ENCODE peak calls at places on chromosomes 2 and 18, in seven cellular contexts. U is astrocyte of the spinal cord; J is MCF 10A; R is cardiac muscle cell; E is heart right ventricle; L is A549; C is CD4-positive, alpha-beta T cell. F is an unnamed sample.
A peak's percentile ranks its signal among the peaks of the same experiment; 100 is the strongest.

GRCh38 chr2:65121-65520 is 18.8 kb upstream of the FAM110C start:
- DNase-seq in U (no peak), J (no peak), R (no peak), E (no peak), L (no peak), C (no peak), F (no peak)

GRCh38 chr2:30927561-30928075 is 120.4 kb upstream of the CAPN13 start:
- DNase-seq in U (no peak), J (no peak), R (no peak), E (no peak), L (no peak), C (no peak), F (no peak)

GRCh38 chr2:148642891-148643416 is 1.6 kb upstream of the EPC2 start:
- DNase-seq in U (peak; percentile 90), J (peak; percentile 89), R (no peak), E (peak; percentile 22), L (peak; percentile 9), C (no peak), F (peak; percentile 23)

GRCh38 chr2:48600204-48600813 is 17.3 kb upstream of the GTF2A1L start:
- DNase-seq in U (peak; percentile 56), J (peak; percentile 57), R (peak; percentile 67), E (no peak), L (peak; percentile 46), C (no peak), F (peak; percentile 41)

GRCh38 chr2:164625378-164625971 is 4.2 kb upstream of the GRB14 start:
- DNase-seq in U (peak; percentile 36), J (peak; percentile 53), R (no peak), E (no peak), L (no peak), C (no peak), F (no peak)

GRCh38 chr2:238128061-238129040 is 10.1 kb upstream of the KLHL30 start:
- DNase-seq in U (no peak), J (no peak), R (no peak), E (no peak), L (no peak), C (no peak), F (no peak)

GRCh38 chr18:68449292-68449691 is 265.6 kb downstream of the TMX3 start:
- DNase-seq in U (peak; percentile 82), J (peak; percentile 68), R (no peak), E (no peak), L (no peak), C (no peak), F (no peak)

GRCh38 chr2:162212366-162212765 is 30.9 kb downstream of the FAP start:
- DNase-seq in U (no peak), J (no peak), R (no peak), E (no peak), L (no peak), C (no peak), F (no peak)

GRCh38 chr2:217362710-217363109 is 502.8 kb upstream of the TNP1 start:
- DNase-seq in U (no peak), J (no peak), R (no peak), E (no peak), L (no peak), C (no peak), F (no peak)

GRCh38 chr2:239595711-239596110 is 194.9 kb upstream of the HDAC4 start:
- DNase-seq in U (no peak), J (no peak), R (no peak), E (no peak), L (no peak), C (no peak), F (no peak)

GRCh38 chr2:96260404-96261260 is 5.2 kb downstream of the TMEM127 start:
- DNase-seq in U (peak; percentile 84), J (peak; percentile 94), R (peak; percentile 85), E (peak; percentile 74), L (peak; percentile 86), C (peak; percentile 16), F (peak; percentile 71)

GRCh38 chr18:2907459-2908145 is 60.8 kb downstream of the EMILIN2 start:
- DNase-seq in U (no peak), J (no peak), R (no peak), E (no peak), L (no peak), C (no peak), F (no peak)

GRCh38 chr2:29010946-29011649 is 30.0 kb downstream of the TOGARAM2 start:
- DNase-seq in U (peak; percentile 74), J (no peak), R (peak; percentile 22), E (peak; percentile 66), L (no peak), C (peak; percentile 36), F (no peak)

GRCh38 chr2:27125104-27125503 is 1.5 kb downstream of the ABHD1 start:
- DNase-seq in U (no peak), J (no peak), R (no peak), E (no peak), L (no peak), C (no peak), F (no peak)

GRCh38 chr2:205680067-205680466 is 2.2 kb upstream of the NRP2 start:
- DNase-seq in U (peak; percentile 90), J (peak; percentile 95), R (peak; percentile 96), E (peak; percentile 74), L (peak; percentile 96), C (peak; percentile 11), F (peak; percentile 82)

GRCh38 chr2:119495948-119496347 is 28.3 kb downstream of the SCTR start:
- DNase-seq in U (no peak), J (no peak), R (no peak), E (no peak), L (no peak), C (no peak), F (no peak)

GRCh38 chr18:25759111-25759510 is 331.3 kb downstream of the SS18 start:
- DNase-seq in U (peak; percentile 33), J (no peak), R (no peak), E (no peak), L (no peak), C (no peak), F (no peak)

GRCh38 chr18:55213586-55213985 is 254.3 kb upstream of the CCDC68 start:
- DNase-seq in U (no peak), J (no peak), R (no peak), E (no peak), L (no peak), C (no peak), F (no peak)

GRCh38 chr2:188330316-188331053 is 38.8 kb downstream of the GULP1 start:
- DNase-seq in U (no peak), J (no peak), R (no peak), E (no peak), L (no peak), C (no peak), F (no peak)

GRCh38 chr18:6118080-6118479 is 222.8 kb upstream of the TMEM200C start:
- DNase-seq in U (no peak), J (no peak), R (no peak), E (no peak), L (no peak), C (no peak), F (no peak)

GRCh38 chr2:96264656-96265348 is 995 bp downstream of the TMEM127 start:
- DNase-seq in U (peak; percentile 46), J (no peak), R (peak; percentile 71), E (peak; percentile 36), L (no peak), C (no peak), F (peak; percentile 46)

GRCh38 chr2:144747571-144747970 is 227.7 kb upstream of the ZEB2 start:
- DNase-seq in U (no peak), J (peak; percentile 12), R (no peak), E (no peak), L (no peak), C (no peak), F (no peak)

GRCh38 chr2:58925676-58926081 is 684.6 kb upstream of the FANCL start:
- DNase-seq in U (peak; percentile 87), J (peak; percentile 20), R (no peak), E (no peak), L (no peak), C (no peak), F (no peak)

GRCh38 chr2:177577075-177577474 is 184.5 kb downstream of the AGPS start:
- DNase-seq in U (no peak), J (no peak), R (no peak), E (no peak), L (no peak), C (no peak), F (no peak)
- TF ChIP-seq CTCF in U (no peak), J (no peak), R (no peak), E (no peak), L (no peak), C (no peak), F (no peak)

GRCh38 chr2:60351321-60351720 is 202.1 kb downstream of the BCL11A start:
- DNase-seq in U (no peak), J (no peak), R (no peak), E (no peak), L (no peak), C (no peak), F (no peak)
- TF ChIP-seq CTCF in U (no peak), J (no peak), R (no peak), E (no peak), L (no peak), C (no peak), F (no peak)

DNA sequence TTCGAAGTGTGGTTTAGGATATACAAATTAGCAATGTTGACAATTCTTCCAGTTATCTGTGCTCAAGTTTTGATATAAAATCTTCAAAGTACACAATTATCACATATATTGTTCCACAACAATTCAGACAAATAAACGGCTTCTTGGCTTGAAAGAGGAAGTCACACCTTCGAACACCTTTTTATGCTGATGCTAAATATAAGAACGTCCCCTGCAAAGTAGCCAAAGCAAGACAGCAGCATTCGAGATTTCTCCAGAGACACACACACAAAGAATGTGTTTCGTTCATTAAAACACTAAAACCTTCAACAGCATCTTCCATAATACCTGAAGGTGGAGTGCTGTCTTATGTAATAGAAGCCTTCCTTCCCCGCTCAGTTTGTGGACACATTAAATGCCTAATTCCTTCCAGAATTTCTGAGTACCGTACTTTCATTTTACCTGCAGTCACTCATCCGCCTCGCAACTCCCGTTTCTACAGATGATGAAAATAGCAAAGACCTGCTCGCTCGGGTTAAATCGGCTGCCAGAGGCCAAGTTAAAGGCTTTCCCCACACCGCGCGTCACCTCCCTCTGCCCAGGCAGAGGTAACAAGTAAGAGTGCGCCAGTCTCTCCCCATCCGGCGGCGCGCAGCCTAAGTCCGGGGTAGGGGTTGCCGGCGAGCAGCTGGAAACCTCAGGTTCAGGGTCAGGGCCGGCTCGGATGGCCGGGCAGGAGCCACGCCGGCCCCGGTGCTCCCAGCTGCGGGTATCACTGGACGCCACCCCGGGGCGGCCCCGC is 847 bp downstream of the SERPINE2 start:
- DNase-seq in U (peak; percentile 43), J (peak; percentile 63), R (peak; percentile 71), E (no peak), L (peak; percentile 61), C (peak; percentile 12), F (peak; percentile 56)
- TF ChIP-seq CTCF in U (no peak), J (no peak), R (no peak), E (no peak), L (peak; percentile 11), C (no peak), F (no peak)

DNA sequence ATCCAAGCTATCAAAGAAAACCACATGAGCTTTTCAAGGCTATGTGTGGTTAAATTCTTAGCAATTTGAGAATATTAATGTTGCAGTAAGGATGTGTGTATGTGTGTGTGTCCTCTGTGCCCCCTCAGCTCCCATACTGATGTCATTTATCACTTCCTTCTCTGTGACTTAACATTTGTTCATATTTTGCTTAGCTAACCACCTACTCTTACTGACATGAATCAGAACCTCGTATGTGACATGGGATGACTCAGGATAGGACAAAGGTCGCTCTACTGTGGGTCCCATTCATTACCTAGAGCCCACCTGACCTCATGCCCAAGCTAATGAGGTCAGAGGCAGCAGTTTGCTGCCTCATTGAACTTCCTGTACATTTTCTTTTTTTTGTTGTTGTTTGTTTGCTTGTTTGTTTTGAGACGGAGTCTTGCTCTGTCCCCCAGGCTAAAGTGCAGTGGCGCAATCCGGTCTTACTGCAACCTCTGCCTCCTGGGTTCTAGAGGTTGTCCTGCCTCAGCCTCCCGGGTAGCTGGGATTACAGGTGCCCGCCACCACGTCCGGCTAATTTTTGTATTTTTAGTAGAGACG is 36.3 kb downstream of the MOGAT1 start:
- DNase-seq in U (peak; percentile 59), J (no peak), R (no peak), E (no peak), L (peak; percentile 42), C (no peak), F (peak; percentile 37)
- TF ChIP-seq CTCF in U (no peak), J (no peak), R (no peak), E (no peak), L (no peak), C (no peak), F (no peak)

F was measured in Calu3.